ENCODE peak calls at places on chromosomes 4 and X, in seven cellular contexts. J is RWPE2; A is AG09309; F is NB4; Q is cardiac fibroblast; X is effector memory CD4-positive, alpha-beta T cell; G is kidney. N is an unnamed sample.
A peak's percentile ranks its signal among the peaks of the same experiment; 100 is the strongest.

GRCh38 chrX:2391869-2392606 is 108.7 kb downstream of the DHRSX start:
- DNase-seq in J (peak; percentile 95), A (peak; percentile 61), F (no peak), Q (peak; percentile 92), X (no peak), G (no peak), N (peak; percentile 60)

GRCh38 chrX:27915617-27916016 is 65.6 kb downstream of the DCAF8L1 start:
- DNase-seq in J (no peak), A (no peak), F (peak; percentile 71), Q (peak; percentile 32), X (no peak), G (no peak), N (no peak)

GRCh38 chr4:34964613-34965012 is 1279.7 kb downstream of the ARAP2 start:
- DNase-seq in J (no peak), A (no peak), F (no peak), Q (no peak), X (no peak), G (no peak), N (no peak)

GRCh38 chrX:64176876-64177275 is 28.6 kb downstream of the AMER1 start:
- DNase-seq in J (no peak), A (no peak), F (no peak), Q (no peak), X (no peak), G (no peak), N (no peak)

GRCh38 chrX:46279925-46280313 is 265.3 kb downstream of the ZNF674 start:
- DNase-seq in J (no peak), A (no peak), F (peak; percentile 34), Q (peak; percentile 40), X (no peak), G (no peak), N (no peak)

GRCh38 chr4:158998624-158999023 is 104.3 kb upstream of the RAPGEF2 start:
- DNase-seq in J (no peak), A (peak; percentile 64), F (no peak), Q (no peak), X (no peak), G (no peak), N (peak; percentile 31)

GRCh38 chr4:106773106-106773905 is 262.8 kb downstream of the DKK2 start:
- DNase-seq in J (no peak), A (peak; percentile 39), F (no peak), Q (peak; percentile 43), X (no peak), G (no peak), N (peak; percentile 25)

GRCh38 chr4:149009223-149009622 is 567.0 kb upstream of the NR3C2 start:
- DNase-seq in J (no peak), A (no peak), F (no peak), Q (no peak), X (no peak), G (no peak), N (no peak)

GRCh38 chr4:145909331-145909730 is 29.3 kb downstream of the ZNF827 start:
- DNase-seq in J (no peak), A (no peak), F (peak; percentile 36), Q (peak; percentile 64), X (no peak), G (peak; percentile 91), N (no peak)

GRCh38 chrX:12360389-12360788 is 222.1 kb downstream of the FRMPD4 start:
- DNase-seq in J (no peak), A (peak; percentile 47), F (no peak), Q (peak; percentile 82), X (no peak), G (no peak), N (peak; percentile 36)

GRCh38 chr4:15504041-15504440 is 34.4 kb downstream of the CC2D2A start:
- DNase-seq in J (no peak), A (no peak), F (no peak), Q (peak; percentile 40), X (no peak), G (no peak), N (no peak)

GRCh38 chr4:154478128-154478527 is 13.5 kb downstream of the DCHS2 start:
- DNase-seq in J (no peak), A (no peak), F (no peak), Q (no peak), X (no peak), G (no peak), N (no peak)

GRCh38 chr4:185518069-185518468 is 17.2 kb downstream of the PDLIM3 start:
- DNase-seq in J (no peak), A (no peak), F (no peak), Q (no peak), X (no peak), G (no peak), N (no peak)

GRCh38 chrX:2162695-2163094 is 338.1 kb downstream of the DHRSX start:
- DNase-seq in J (no peak), A (no peak), F (no peak), Q (no peak), X (no peak), G (no peak), N (no peak)

GRCh38 chr4:1208266-1208961 is 36.0 kb upstream of the SPON2 start:
- DNase-seq in J (peak; percentile 58), A (no peak), F (no peak), Q (peak; percentile 28), X (no peak), G (peak; percentile 73), N (no peak)

GRCh38 chr4:114558446-114559020 is 40.1 kb upstream of the UGT8 start:
- DNase-seq in J (no peak), A (no peak), F (peak; percentile 8), Q (peak; percentile 3), X (no peak), G (no peak), N (no peak)

GRCh38 chr4:163638909-163639308 is 144.4 kb downstream of the TMA16 start:
- DNase-seq in J (no peak), A (no peak), F (no peak), Q (no peak), X (no peak), G (no peak), N (no peak)

GRCh38 chrX:106902684-106903083 is 457 bp downstream of the RIPPLY1 start:
- DNase-seq in J (no peak), A (no peak), F (no peak), Q (no peak), X (no peak), G (no peak), N (no peak)

GRCh38 chrX:108736509-108737479 is at the start of gene IRS4:
- DNase-seq in J (peak; percentile 28), A (no peak), F (no peak), Q (peak; percentile 2), X (no peak), G (peak; percentile 73), N (no peak)

GRCh38 chrX:108735087-108735679 is 1.2 kb downstream of the IRS4 start:
- DNase-seq in J (no peak), A (no peak), F (no peak), Q (no peak), X (no peak), G (peak; percentile 69), N (no peak)

GRCh38 chrX:108734426-108734825 is 1.9 kb downstream of the IRS4 start:
- DNase-seq in J (no peak), A (no peak), F (no peak), Q (no peak), X (no peak), G (peak; percentile 28), N (no peak)

GRCh38 chrX:108737754-108738153 is 1.4 kb upstream of the IRS4 start:
- DNase-seq in J (no peak), A (no peak), F (no peak), Q (no peak), X (no peak), G (no peak), N (no peak)

GRCh38 chrX:108735680-108736508 is 469 bp downstream of the IRS4 start:
- DNase-seq in J (no peak), A (no peak), F (no peak), Q (peak; percentile 2), X (no peak), G (peak; percentile 75), N (no peak)
- H3K4me3 ChIP-seq in J (peak overlapping the region; percentile 22), A (peak overlapping the region; percentile 22), F (no peak overlapping the region), Q (peak overlapping the region; percentile 53), X (no peak overlapping the region), G (no peak overlapping the region), N (peak overlapping the region; percentile 45)

GRCh38 chr4:4762300-4762699 is 97.2 kb upstream of the MSX1 start:
- DNase-seq in J (no peak), A (no peak), F (no peak), Q (no peak), X (no peak), G (no peak), N (no peak)

GRCh38 chr4:4764506-4764905 is 95.0 kb upstream of the MSX1 start:
- DNase-seq in J (no peak), A (no peak), F (no peak), Q (no peak), X (no peak), G (no peak), N (no peak)

GRCh38 chr4:4763815-4764202 is 95.7 kb upstream of the MSX1 start:
- DNase-seq in J (no peak), A (no peak), F (peak; percentile 14), Q (no peak), X (no peak), G (no peak), N (no peak)

GRCh38 chr4:4761128-4761991 is 98.1 kb upstream of the MSX1 start:
- DNase-seq in J (no peak), A (no peak), F (peak; percentile 64), Q (no peak), X (no peak), G (no peak), N (no peak)

DNA sequence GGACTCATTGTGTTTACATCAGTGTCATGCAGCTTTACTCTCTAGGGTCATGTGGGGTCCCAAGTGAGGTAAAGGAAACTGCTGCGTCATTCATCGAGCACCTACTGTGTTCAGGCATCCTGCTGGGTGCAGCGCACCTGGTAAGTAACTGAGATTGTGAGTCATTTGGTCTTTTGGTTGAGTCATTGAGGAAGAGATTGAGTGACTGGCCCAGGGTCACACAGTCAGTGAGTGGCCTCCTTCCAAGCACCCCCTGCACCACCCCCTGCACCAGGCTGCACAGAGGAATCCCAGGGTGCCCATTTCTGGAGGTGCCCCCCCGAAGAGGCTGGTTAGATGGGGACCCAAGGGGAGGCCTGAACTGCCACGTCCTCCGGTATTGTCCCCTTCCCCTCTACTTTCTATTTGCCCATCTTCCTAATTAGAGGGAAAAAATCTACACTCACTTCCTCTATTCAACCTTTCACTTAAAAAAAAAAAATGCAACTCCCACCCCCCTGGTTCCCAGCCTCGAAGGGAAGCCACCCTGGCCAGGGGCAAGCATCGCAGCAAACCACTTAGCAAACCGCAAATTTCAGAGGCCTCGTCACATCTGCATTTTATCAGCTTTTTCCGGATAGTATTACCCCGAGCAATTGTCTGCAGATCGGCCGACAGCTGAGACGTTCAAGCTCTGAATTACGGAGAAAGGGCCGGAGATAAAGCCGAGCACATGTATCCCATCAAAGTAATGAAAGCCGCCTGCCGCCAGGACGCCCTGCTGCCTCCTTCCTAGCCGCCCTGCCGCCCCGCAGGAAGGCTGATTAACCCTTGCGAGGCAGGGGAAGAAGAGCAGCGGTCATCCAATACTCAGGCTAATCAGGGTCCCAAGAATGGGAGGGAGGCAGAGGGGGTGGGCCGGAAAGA is 96.3 kb upstream of the MSX1 start:
- DNase-seq in J (no peak), A (peak; percentile 59), F (peak; percentile 87), Q (no peak), X (no peak), G (no peak), N (peak; percentile 5)
- H3K4me3 ChIP-seq in J (no peak overlapping the region), A (no peak overlapping the region), F (no peak overlapping the region), Q (no peak overlapping the region), X (no peak overlapping the region), G (no peak overlapping the region), N (no peak overlapping the region)

GRCh38 chr4:121379276-121379675 is 1.5 kb downstream of the QRFPR start:
- DNase-seq in J (no peak), A (no peak), F (no peak), Q (no peak), X (no peak), G (no peak), N (no peak)
- H3K4me3 ChIP-seq in J (no peak overlapping the region), A (no peak overlapping the region), F (no peak overlapping the region), Q (no peak overlapping the region), X (no peak overlapping the region), G (no peak overlapping the region), N (no peak overlapping the region)

GRCh38 chr4:156676116-156676851 is 295.3 kb downstream of the PDGFC start:
- DNase-seq in J (no peak), A (no peak), F (no peak), Q (peak; percentile 35), X (no peak), G (no peak), N (no peak)
- H3K4me3 ChIP-seq in J (no peak overlapping the region), A (no peak overlapping the region), F (no peak overlapping the region), Q (no peak overlapping the region), X (no peak overlapping the region), G (no peak overlapping the region), N (no peak overlapping the region)

N was measured in skeletal muscle cell.